ENCODE peak calls at places on chromosomes 11 and 22, in five cellular contexts. K, I, N, B and D are unnamed samples.

GRCh38 chr11:37972691-37973090 is 1374.7 kb upstream of the RAG2 start:
- DNase-seq in K (no peak), I (no peak), N (no peak), B (no peak), D (no peak)

GRCh38 chr11:17014774-17015638 is 792 bp upstream of the PLEKHA7 start:
- DNase-seq in K (no peak), I (no peak), N (no peak), B (peak; percentile 64), D (no peak)

GRCh38 chr11:96311120-96311568 is 31.9 kb downstream of the MAML2 start:
- DNase-seq in K (no peak), I (no peak), N (no peak), B (peak; percentile 63), D (no peak)

GRCh38 chr11:68816917-68817419 is 24.7 kb downstream of the CPT1A start:
- DNase-seq in K (no peak), I (no peak), N (no peak), B (no peak), D (no peak)

GRCh38 chr22:25102722-25103121 is 96.9 kb upstream of the CRYBB3 start:
- DNase-seq in K (no peak), I (no peak), N (no peak), B (no peak), D (no peak)

GRCh38 chr11:7261578-7261977 is 9.9 kb downstream of the SYT9 start:
- DNase-seq in K (no peak), I (no peak), N (no peak), B (no peak), D (no peak)

GRCh38 chr11:15688351-15688792 is 573.6 kb downstream of the INSC start:
- DNase-seq in K (no peak), I (no peak), N (no peak), B (no peak), D (no peak)

GRCh38 chr11:61911701-61912529 is 5.5 kb downstream of the RAB3IL1 start:
- DNase-seq in K (no peak), I (no peak), N (no peak), B (no peak), D (no peak)

GRCh38 chr11:27241316-27242122 is 121.5 kb downstream of the CCDC34 start:
- DNase-seq in K (no peak), I (no peak), N (no peak), B (peak; percentile 87), D (no peak)

GRCh38 chr11:29272019-29272654 is 744.7 kb downstream of the KCNA4 start:
- DNase-seq in K (no peak), I (no peak), N (no peak), B (peak; percentile 71), D (no peak)